ENCODE peak calls at places on chromosomes 5 and 9, in six cellular contexts. One of them, this sample, is unnamed.

GRCh38 chr5:82307431-82307830 is 29.3 kb upstream of the RPS23 start:
- DNase-seq in GM23248: peak
- DNase-seq in uterus: no peak
- DNase-seq in tibial nerve: no peak
- DNase-seq in CD8-positive, alpha-beta T cell: no peak
- DNase-seq in aorta: no peak
- DNase-seq in this sample: no peak

GRCh38 chr5:59236448-59236847 is 653.6 kb downstream of the RAB3C start:
- DNase-seq in GM23248: no peak
- DNase-seq in uterus: no peak
- DNase-seq in tibial nerve: no peak
- DNase-seq in CD8-positive, alpha-beta T cell: no peak
- DNase-seq in aorta: no peak
- DNase-seq in this sample: peak

GRCh38 chr9:116058421-116058820 is 95.2 kb upstream of the PAPPA start:
- DNase-seq in GM23248: no peak
- DNase-seq in uterus: no peak
- DNase-seq in tibial nerve: no peak
- DNase-seq in CD8-positive, alpha-beta T cell: no peak
- DNase-seq in aorta: no peak
- DNase-seq in this sample: no peak

GRCh38 chr5:141369994-141370848 is at the start of gene PCDHGB3:
- DNase-seq in GM23248: peak
- DNase-seq in uterus: no peak
- DNase-seq in tibial nerve: no peak
- DNase-seq in CD8-positive, alpha-beta T cell: peak
- DNase-seq in aorta: no peak
- DNase-seq in this sample: peak

GRCh38 chr5:127296321-127296720 is 5.7 kb downstream of the MEGF10 start:
- DNase-seq in GM23248: peak
- DNase-seq in uterus: no peak
- DNase-seq in tibial nerve: no peak
- DNase-seq in CD8-positive, alpha-beta T cell: no peak
- DNase-seq in aorta: no peak
- DNase-seq in this sample: no peak

GRCh38 chr9:76087978-76088377 is 197.5 kb downstream of the PCSK5 start:
- DNase-seq in GM23248: no peak
- DNase-seq in uterus: no peak
- DNase-seq in tibial nerve: no peak
- DNase-seq in CD8-positive, alpha-beta T cell: no peak
- DNase-seq in aorta: no peak
- DNase-seq in this sample: no peak

GRCh38 chr5:61887271-61887670 is 418.7 kb upstream of the KIF2A start:
- DNase-seq in GM23248: no peak
- DNase-seq in uterus: no peak
- DNase-seq in tibial nerve: no peak
- DNase-seq in CD8-positive, alpha-beta T cell: no peak
- DNase-seq in aorta: no peak
- DNase-seq in this sample: no peak

GRCh38 chr5:56325039-56325438 is 91.9 kb upstream of the ANKRD55 start:
- DNase-seq in GM23248: no peak
- DNase-seq in uterus: no peak
- DNase-seq in tibial nerve: no peak
- DNase-seq in CD8-positive, alpha-beta T cell: no peak
- DNase-seq in aorta: no peak
- DNase-seq in this sample: no peak

GRCh38 chr9:115276621-115277020 is 158.7 kb upstream of the TNC start:
- DNase-seq in GM23248: peak
- DNase-seq in uterus: no peak
- DNase-seq in tibial nerve: no peak
- DNase-seq in CD8-positive, alpha-beta T cell: no peak
- DNase-seq in aorta: no peak
- DNase-seq in this sample: no peak

DNA sequence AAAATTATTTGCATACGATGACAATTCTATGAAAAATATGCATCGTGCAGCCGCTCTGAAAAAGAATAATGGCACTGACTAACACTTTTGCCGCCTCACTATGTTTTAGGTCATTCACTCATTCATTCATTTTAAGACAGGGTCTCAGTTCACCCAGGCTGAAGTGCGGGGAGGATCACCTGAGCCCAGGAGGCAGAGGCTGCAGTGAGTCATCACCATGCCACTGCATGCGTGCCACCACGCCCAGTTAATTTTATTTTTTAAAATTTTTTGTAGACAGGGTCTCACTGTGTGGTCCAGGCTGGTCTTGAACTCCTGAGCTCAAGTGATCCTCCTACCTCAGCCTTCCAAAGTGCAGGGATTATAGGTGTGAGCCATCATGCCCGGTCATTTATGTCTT is 37.0 kb downstream of the RAPGEF1 start:
- DNase-seq in GM23248: no peak
- DNase-seq in uterus: no peak
- DNase-seq in tibial nerve: no peak
- DNase-seq in CD8-positive, alpha-beta T cell: no peak
- DNase-seq in aorta: no peak
- DNase-seq in this sample: no peak
- H3K27ac ChIP-seq in GM23248: no peak
- H3K27ac ChIP-seq in uterus: no peak
- H3K27ac ChIP-seq in tibial nerve: no peak
- H3K27ac ChIP-seq in CD8-positive, alpha-beta T cell: no peak
- H3K27ac ChIP-seq in aorta: no peak
- H3K27ac ChIP-seq in this sample: no peak

DNA sequence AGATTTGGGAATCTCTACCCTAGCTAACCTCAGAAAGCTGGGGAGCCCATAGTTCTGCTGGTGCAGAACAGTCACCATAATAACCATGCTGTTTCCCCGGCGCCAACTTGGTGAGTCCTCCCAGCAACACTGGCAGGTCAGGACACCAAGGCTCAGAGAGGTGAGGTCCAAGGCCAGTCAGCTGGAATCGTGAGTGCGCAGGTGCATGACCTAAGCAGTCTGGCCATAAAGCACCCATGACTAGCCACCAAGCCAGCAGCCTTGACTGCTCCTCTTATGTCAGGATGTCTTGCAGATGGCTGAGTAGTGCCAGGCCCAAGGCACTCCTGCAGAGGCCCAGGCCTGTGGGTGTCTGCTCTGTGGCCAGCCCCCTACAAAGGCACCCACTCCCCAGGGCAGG is 2.6 kb downstream of the RNF44 start:
- DNase-seq in GM23248: peak
- DNase-seq in uterus: no peak
- DNase-seq in tibial nerve: no peak
- DNase-seq in CD8-positive, alpha-beta T cell: no peak
- DNase-seq in aorta: no peak
- DNase-seq in this sample: no peak
- H3K4me3 ChIP-seq in GM23248: no peak
- H3K4me3 ChIP-seq in uterus: no peak
- H3K4me3 ChIP-seq in tibial nerve: peak
- H3K4me3 ChIP-seq in CD8-positive, alpha-beta T cell: peak
- H3K4me3 ChIP-seq in aorta: no peak
- H3K4me3 ChIP-seq in this sample: peak

GRCh38 chr9:21919377-21920362 is 74.5 kb downstream of the CDKN2A start:
- DNase-seq in GM23248: peak
- DNase-seq in uterus: no peak
- DNase-seq in tibial nerve: no peak
- DNase-seq in CD8-positive, alpha-beta T cell: peak
- DNase-seq in aorta: no peak
- DNase-seq in this sample: no peak
- H3K27ac ChIP-seq in GM23248: no peak
- H3K27ac ChIP-seq in uterus: no peak
- H3K27ac ChIP-seq in tibial nerve: no peak
- H3K27ac ChIP-seq in CD8-positive, alpha-beta T cell: no peak
- H3K27ac ChIP-seq in aorta: no peak
- H3K27ac ChIP-seq in this sample: no peak

DNA sequence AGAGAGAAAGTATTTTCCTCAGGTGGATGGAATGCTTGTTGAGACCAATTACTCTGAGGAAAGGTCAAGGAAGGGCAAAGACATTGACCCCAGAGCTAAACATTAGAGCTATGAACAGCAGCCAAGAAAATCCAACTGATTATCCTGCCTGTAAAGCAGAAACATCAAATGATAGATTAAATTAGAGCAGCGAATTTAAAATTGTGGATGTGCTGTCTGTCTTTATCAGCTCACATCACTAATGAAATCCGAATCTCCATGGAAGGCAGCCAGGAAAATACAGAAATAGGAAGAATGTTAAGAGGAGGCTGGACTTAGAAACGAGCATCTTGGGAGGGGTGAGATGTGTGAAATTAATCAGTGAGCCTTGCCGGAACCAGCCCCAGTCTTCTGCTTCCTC is 191.0 kb downstream of the PJA2 start:
- DNase-seq in GM23248: no peak
- DNase-seq in uterus: no peak
- DNase-seq in tibial nerve: no peak
- DNase-seq in CD8-positive, alpha-beta T cell: no peak
- DNase-seq in aorta: no peak
- DNase-seq in this sample: no peak
- H3K4me3 ChIP-seq in GM23248: no peak
- H3K4me3 ChIP-seq in uterus: no peak
- H3K4me3 ChIP-seq in tibial nerve: no peak
- H3K4me3 ChIP-seq in CD8-positive, alpha-beta T cell: no peak
- H3K4me3 ChIP-seq in aorta: no peak
- H3K4me3 ChIP-seq in this sample: no peak

GRCh38 chr9:128051932-128052734 is 15.0 kb downstream of the NAIF1 start:
- DNase-seq in GM23248: no peak
- DNase-seq in uterus: no peak
- DNase-seq in tibial nerve: no peak
- DNase-seq in CD8-positive, alpha-beta T cell: no peak
- DNase-seq in aorta: no peak
- DNase-seq in this sample: no peak
- H3K27ac ChIP-seq in GM23248: no peak
- H3K27ac ChIP-seq in uterus: peak
- H3K27ac ChIP-seq in tibial nerve: no peak
- H3K27ac ChIP-seq in CD8-positive, alpha-beta T cell: no peak
- H3K27ac ChIP-seq in aorta: no peak
- H3K27ac ChIP-seq in this sample: peak

DNA sequence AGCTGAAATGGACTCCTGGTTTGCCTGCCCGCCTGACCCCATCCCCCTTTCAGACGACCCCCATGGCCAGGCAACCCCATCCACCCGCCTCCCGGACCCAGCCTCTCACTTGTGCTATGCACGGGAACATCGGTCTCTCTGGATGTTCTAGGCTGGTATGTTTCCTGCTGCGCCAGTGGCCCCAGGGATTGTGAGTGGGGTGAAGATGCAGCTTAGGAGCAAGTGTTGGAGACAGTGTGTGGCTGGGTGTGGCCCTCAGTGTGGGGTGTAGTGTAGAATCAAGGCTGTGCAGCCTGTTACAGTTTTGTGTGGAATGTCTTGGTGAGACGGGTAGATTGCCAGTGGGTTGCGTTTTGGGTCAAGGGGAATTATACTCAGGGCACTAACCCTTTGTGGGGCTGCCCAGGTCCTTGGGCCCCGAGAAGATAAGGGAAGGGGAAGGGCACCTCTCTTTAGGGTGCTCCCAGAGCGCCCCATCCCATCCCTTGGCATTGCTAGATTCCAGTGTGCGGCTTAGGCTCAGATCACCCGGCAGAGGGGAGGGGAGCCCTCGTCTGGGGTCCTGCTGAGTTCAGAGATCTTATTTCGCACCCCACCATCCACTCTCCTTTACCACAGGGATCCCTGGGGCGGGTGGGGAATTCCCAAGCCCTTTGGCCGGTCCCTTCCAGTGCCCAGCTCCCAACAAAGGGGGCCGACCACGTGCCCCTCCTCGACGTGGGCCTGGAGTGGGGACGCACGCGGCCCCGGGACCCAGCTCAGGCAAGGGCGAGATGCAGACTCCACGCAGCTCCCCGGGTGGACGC is 4.6 kb downstream of the IER5L start:
- DNase-seq in GM23248: peak
- DNase-seq in uterus: peak
- DNase-seq in tibial nerve: no peak
- DNase-seq in CD8-positive, alpha-beta T cell: no peak
- DNase-seq in aorta: no peak
- DNase-seq in this sample: no peak
- H3K4me3 ChIP-seq in GM23248: peak
- H3K4me3 ChIP-seq in uterus: peak
- H3K4me3 ChIP-seq in tibial nerve: peak
- H3K4me3 ChIP-seq in CD8-positive, alpha-beta T cell: peak
- H3K4me3 ChIP-seq in aorta: no peak
- H3K4me3 ChIP-seq in this sample: peak

GRCh38 chr9:37362430-37362829 is 60.1 kb upstream of the GRHPR start:
- DNase-seq in GM23248: no peak
- DNase-seq in uterus: no peak
- DNase-seq in tibial nerve: no peak
- DNase-seq in CD8-positive, alpha-beta T cell: no peak
- DNase-seq in aorta: no peak
- DNase-seq in this sample: no peak
- H3K27ac ChIP-seq in GM23248: no peak
- H3K27ac ChIP-seq in uterus: no peak
- H3K27ac ChIP-seq in tibial nerve: no peak
- H3K27ac ChIP-seq in CD8-positive, alpha-beta T cell: no peak
- H3K27ac ChIP-seq in aorta: no peak
- H3K27ac ChIP-seq in this sample: no peak

DNA sequence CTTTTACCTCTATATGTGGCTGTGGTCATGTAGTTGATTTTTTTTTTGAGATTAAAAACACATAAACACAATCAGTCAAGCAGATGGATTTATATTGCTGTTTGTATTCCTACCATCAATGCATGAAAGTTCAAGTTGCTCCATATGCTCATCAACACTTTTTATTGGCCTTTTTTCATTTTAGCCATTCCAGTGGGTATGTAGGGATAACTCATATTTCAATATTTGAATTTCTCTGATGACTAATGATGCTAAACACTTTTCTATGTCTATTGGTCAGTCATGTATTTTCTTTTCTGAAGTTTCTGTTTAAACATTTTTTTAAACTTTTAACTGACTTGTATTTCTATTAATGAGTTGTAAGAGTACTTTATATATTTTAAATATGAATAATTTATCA is 445.4 kb upstream of the RGMB start:
- DNase-seq in GM23248: no peak
- DNase-seq in uterus: no peak
- DNase-seq in tibial nerve: no peak
- DNase-seq in CD8-positive, alpha-beta T cell: no peak
- DNase-seq in aorta: no peak
- DNase-seq in this sample: no peak
- H3K4me3 ChIP-seq in GM23248: no peak
- H3K4me3 ChIP-seq in uterus: no peak
- H3K4me3 ChIP-seq in tibial nerve: no peak
- H3K4me3 ChIP-seq in CD8-positive, alpha-beta T cell: no peak
- H3K4me3 ChIP-seq in aorta: no peak
- H3K4me3 ChIP-seq in this sample: no peak

DNA sequence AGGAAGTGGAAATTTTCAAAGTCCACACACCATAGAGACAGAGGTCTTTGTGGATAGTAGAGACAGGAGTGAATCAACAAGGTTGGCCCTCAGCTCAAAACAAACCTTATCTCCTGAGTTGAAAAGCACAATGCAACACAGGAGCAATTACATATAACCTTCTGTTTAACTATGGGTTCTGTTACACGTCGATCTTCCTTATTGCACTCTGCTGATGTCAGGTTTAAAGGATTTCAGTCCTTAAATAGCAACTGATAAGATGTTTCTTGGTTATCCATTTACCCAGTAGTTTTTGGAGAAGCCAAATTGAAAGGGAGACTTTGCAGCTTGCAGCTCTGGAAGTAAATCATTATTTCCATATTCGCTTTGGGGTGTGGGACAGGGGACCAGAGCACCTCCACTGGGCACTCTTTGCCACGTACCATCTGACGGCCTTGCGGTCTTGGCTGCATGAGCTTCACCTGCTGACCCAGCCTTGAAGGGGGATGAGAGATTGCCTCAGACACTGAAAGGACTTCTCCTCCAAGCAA is 56.0 kb upstream of the ZNF622 start:
- DNase-seq in GM23248: no peak
- DNase-seq in uterus: no peak
- DNase-seq in tibial nerve: no peak
- DNase-seq in CD8-positive, alpha-beta T cell: no peak
- DNase-seq in aorta: no peak
- DNase-seq in this sample: no peak
- H3K27ac ChIP-seq in GM23248: no peak
- H3K27ac ChIP-seq in uterus: no peak
- H3K27ac ChIP-seq in tibial nerve: no peak
- H3K27ac ChIP-seq in CD8-positive, alpha-beta T cell: no peak
- H3K27ac ChIP-seq in aorta: no peak
- H3K27ac ChIP-seq in this sample: no peak

This sample was measured in psoas muscle.